ENCODE peak calls at places on chromosomes 1 and 21, in nine cellular contexts. H, F, E, X, C, Z, U, T and A are unnamed samples.

GRCh38 chr1:31412732-31413404 is at the start of gene SERINC2:
- DNase-seq in F (peak; percentile 36), E (no peak), Z (no peak), U (no peak), T (peak; percentile 22), H (peak; percentile 32), X (no peak), C (no peak), A (no peak)

GRCh38 chr1:189220750-189221149 is 1256.9 kb downstream of the BRINP3 start:
- DNase-seq in F (peak; percentile 46), T (no peak), E (peak; percentile 9), C (no peak), X (no peak), Z (no peak), H (no peak), U (no peak), A (peak; percentile 10)

GRCh38 chr1:89525169-89525855 is 683 bp downstream of the LRRC8B start:
- DNase-seq in H (no peak), X (peak; percentile 26), T (peak; percentile 25), U (no peak), C (peak; percentile 29), Z (no peak), F (no peak), E (no peak), A (peak; percentile 48)

GRCh38 chr21:42586406-42586805 is 67.0 kb upstream of the PDE9A start:
- DNase-seq in U (no peak), T (no peak), F (no peak), H (no peak), E (no peak), Z (no peak), X (no peak), C (no peak), A (no peak)

GRCh38 chr1:84936116-84936810 is 43.3 kb upstream of the LPAR3 start:
- DNase-seq in E (peak; percentile 83), X (no peak), T (no peak), U (no peak), Z (no peak), F (peak; percentile 79), C (peak; percentile 22), H (peak; percentile 57), A (peak; percentile 57)

GRCh38 chr1:171814692-171815091 is 26.6 kb upstream of the DNM3 start:
- DNase-seq in U (no peak), Z (no peak), X (no peak), T (no peak), E (peak; percentile 42), H (no peak), F (no peak), C (no peak), A (no peak)

GRCh38 chr1:30005972-30006619 is 717.3 kb downstream of the MATN1 start:
- DNase-seq in X (no peak), F (peak; percentile 4), E (no peak), U (no peak), T (no peak), C (no peak), Z (no peak), H (no peak), A (no peak)

GRCh38 chr1:180098242-180098995 is 56.2 kb upstream of the QSOX1 start:
- DNase-seq in E (peak; percentile 87), U (no peak), F (peak; percentile 84), X (no peak), C (no peak), Z (no peak), H (no peak), T (no peak), A (no peak)

GRCh38 chr1:182650678-182651669 is 33.4 kb downstream of the RGS8 start:
- DNase-seq in C (no peak), E (no peak), Z (no peak), T (no peak), X (no peak), U (no peak), H (no peak), F (no peak), A (no peak)

GRCh38 chr1:218431476-218431875 is 86.3 kb downstream of the TGFB2 start:
- DNase-seq in U (no peak), E (no peak), X (no peak), T (no peak), F (no peak), H (no peak), C (no peak), Z (no peak), A (no peak)

GRCh38 chr1:36411674-36412648 is 14.3 kb upstream of the LSM10 start:
- DNase-seq in C (no peak), E (peak; percentile 49), U (no peak), Z (no peak), T (no peak), H (no peak), F (peak; percentile 20), X (no peak), A (peak; percentile 26)

GRCh38 chr1:33641099-33641830 is 168.8 kb downstream of the ZSCAN20 start:
- DNase-seq in X (no peak), H (peak; percentile 18), Z (no peak), C (no peak), T (no peak), F (peak; percentile 25), E (peak; percentile 8), U (no peak), A (no peak)

GRCh38 chr1:33424205-33424604 is 6.7 kb downstream of the PHC2 start:
- DNase-seq in U (no peak), H (no peak), C (no peak), T (no peak), E (peak; percentile 50), X (no peak), Z (no peak), F (peak; percentile 55), A (peak; percentile 16)

GRCh38 chr1:47313915-47314664 is at the start of gene STIL:
- DNase-seq in H (peak; percentile 96), Z (peak; percentile 89), C (peak; percentile 97), F (peak; percentile 100), X (peak; percentile 98), T (peak; percentile 93), E (peak; percentile 100), U (peak; percentile 94), A (peak; percentile 100)

GRCh38 chr1:33477451-33477850 is 5.0 kb downstream of the ZSCAN20 start:
- DNase-seq in U (no peak), T (no peak), C (no peak), H (no peak), E (no peak), X (no peak), Z (no peak), F (no peak), A (no peak)

GRCh38 chr1:54977938-54978337 is 2.5 kb upstream of the TMEM61 start:
- DNase-seq in Z (no peak), H (no peak), X (no peak), F (no peak), C (no peak), T (no peak), U (no peak), E (no peak), A (no peak)